ENCODE peak calls at places on chromosome 14, in nine cellular contexts. V, W, O, K, C, N, P, A and M are unnamed samples.
A peak's percentile ranks its signal among the peaks of the same experiment; 100 is the strongest.

GRCh38 chr14:92513204-92513965 is at the start of gene RIN3:
- DNase-seq in V (peak; percentile 32), W (peak; percentile 82), O (peak; percentile 74), K (no peak), C (peak; percentile 89), N (peak; percentile 27), P (no peak), A (peak; percentile 84), M (peak; percentile 61)

GRCh38 chr14:91113829-91114078 is at the start of gene DGLUCY:
- DNase-seq in V (peak; percentile 81), W (peak; percentile 77), O (peak; percentile 86), K (no peak), C (no peak), N (peak; percentile 48), P (peak; percentile 87), A (peak; percentile 93), M (peak; percentile 81)

GRCh38 chr14:38389666-38390065 is 133.8 kb upstream of the CLEC14A start:
- DNase-seq in V (no peak), W (peak; percentile 78), O (no peak), K (no peak), C (no peak), N (no peak), P (no peak), A (peak; percentile 65), M (no peak)

GRCh38 chr14:38238332-38238731 is 17.6 kb downstream of the CLEC14A start:
- DNase-seq in V (no peak), W (peak; percentile 74), O (no peak), K (no peak), C (no peak), N (peak; percentile 7), P (no peak), A (peak; percentile 53), M (no peak)

GRCh38 chr14:39474416-39474911 is 42.2 kb upstream of the FBXO33 start:
- DNase-seq in V (no peak), W (no peak), O (peak; percentile 44), K (no peak), C (no peak), N (no peak), P (no peak), A (no peak), M (no peak)

GRCh38 chr14:77318006-77318553 is 2.6 kb downstream of the POMT2 start:
- DNase-seq in V (no peak), W (no peak), O (no peak), K (no peak), C (no peak), N (no peak), P (no peak), A (no peak), M (no peak)

GRCh38 chr14:101632520-101632919 is 71.2 kb downstream of the DIO3 start:
- DNase-seq in V (no peak), W (no peak), O (no peak), K (no peak), C (no peak), N (no peak), P (no peak), A (no peak), M (no peak)

GRCh38 chr14:93331375-93332031 is 1.3 kb downstream of the BTBD7 start:
- DNase-seq in V (peak; percentile 23), W (peak; percentile 47), O (no peak), K (no peak), C (no peak), N (no peak), P (no peak), A (peak; percentile 26), M (no peak)

GRCh38 chr14:104051092-104051813 is 34.2 kb upstream of the ASPG start:
- DNase-seq in V (no peak), W (no peak), O (no peak), K (no peak), C (no peak), N (no peak), P (no peak), A (no peak), M (no peak)

GRCh38 chr14:35046751-35047536 is 872 bp downstream of the FAM177A1 start:
- DNase-seq in V (peak; percentile 80), W (peak; percentile 34), O (peak; percentile 75), K (no peak), C (no peak), N (no peak), P (peak; percentile 45), A (peak; percentile 6), M (peak; percentile 59)

GRCh38 chr14:55438066-55438683 is 2.2 kb downstream of the TBPL2 start:
- DNase-seq in V (peak; percentile 57), W (peak; percentile 57), O (peak; percentile 79), K (no peak), C (peak; percentile 63), N (peak; percentile 27), P (peak; percentile 53), A (peak; percentile 85), M (no peak)

GRCh38 chr14:65252471-65253255 is 150.3 kb upstream of the MAX start:
- DNase-seq in V (no peak), W (no peak), O (no peak), K (no peak), C (no peak), N (no peak), P (peak; percentile 64), A (peak; percentile 71), M (no peak)

GRCh38 chr14:105087963-105088811 is 23.0 kb upstream of the GPR132 start:
- DNase-seq in V (no peak), W (peak; percentile 82), O (peak; percentile 90), K (no peak), C (peak; percentile 89), N (no peak), P (no peak), A (peak; percentile 84), M (peak; percentile 63)

GRCh38 chr14:56918849-56919574 is 108.7 kb upstream of the OTX2 start:
- DNase-seq in V (no peak), W (no peak), O (no peak), K (no peak), C (no peak), N (no peak), P (no peak), A (no peak), M (no peak)

GRCh38 chr14:42192659-42193425 is 586.2 kb downstream of the LRFN5 start:
- DNase-seq in V (no peak), W (peak; percentile 95), O (peak; percentile 73), K (peak; percentile 81), C (no peak), N (peak; percentile 93), P (no peak), A (peak; percentile 99), M (no peak)

DNA sequence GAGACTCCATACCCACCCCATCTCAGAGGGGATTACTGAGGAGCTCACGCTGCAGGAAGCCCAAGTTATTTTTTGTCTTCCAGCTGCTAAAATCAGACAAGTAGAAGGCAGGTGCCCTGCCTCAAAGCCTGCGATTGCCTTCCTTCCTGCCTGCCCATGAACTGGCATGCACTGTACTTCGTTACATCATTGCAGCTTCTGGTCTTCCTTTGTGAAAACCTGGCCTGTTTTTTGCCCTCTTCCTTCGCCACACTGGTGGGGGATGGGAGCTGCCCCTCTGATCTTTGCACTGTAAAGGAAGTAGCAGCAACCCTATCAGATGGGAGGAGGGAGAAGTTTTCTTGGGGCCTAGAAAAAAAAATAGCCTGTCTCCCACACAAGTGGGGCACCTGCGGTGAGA is 1098.7 kb downstream of the BCL11B start:
- DNase-seq in V (peak; percentile 46), W (no peak), O (no peak), K (no peak), C (no peak), N (no peak), P (no peak), A (no peak), M (no peak)
- H3K9me3 ChIP-seq in V (no peaks in the 10 kb centered on the region), W (no peaks in the 10 kb centered on the region), O (no peaks in the 10 kb centered on the region), K (no peaks in the 10 kb centered on the region), C (no peaks in the 10 kb centered on the region), N (peaks cover 41% of the 10 kb centered on the region), P (no peaks in the 10 kb centered on the region), A (no peaks in the 10 kb centered on the region), M (no peaks in the 10 kb centered on the region)

DNA sequence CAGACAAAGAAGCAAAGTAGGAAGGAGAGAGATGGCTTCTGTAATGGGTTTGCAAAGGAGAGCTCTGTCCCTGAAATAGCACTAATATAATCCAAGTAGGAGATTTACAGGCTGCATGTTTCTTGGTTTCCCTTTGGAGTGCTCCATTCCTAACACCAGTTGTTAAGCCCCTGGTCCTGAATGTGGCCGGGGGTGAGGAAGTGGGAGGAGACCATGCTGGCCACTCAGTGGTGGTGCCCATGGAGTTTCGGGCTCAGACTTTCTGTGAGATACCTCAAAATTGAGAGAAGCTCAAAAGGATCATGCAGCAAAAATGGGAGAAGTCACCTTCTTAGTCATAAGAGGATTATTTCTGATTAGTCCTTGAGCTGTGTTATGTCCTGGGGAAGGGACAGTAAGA is 88.5 kb downstream of the DAD1 start:
- DNase-seq in V (no peak), W (no peak), O (no peak), K (no peak), C (no peak), N (no peak), P (no peak), A (no peak), M (no peak)
- H3K27ac ChIP-seq in V (peak overlapping the region; percentile 32), W (no peak overlapping the region), O (no peak overlapping the region), K (no peak overlapping the region), C (no peak overlapping the region), N (no peak overlapping the region), P (no peak overlapping the region), A (no peak overlapping the region), M (no peak overlapping the region)

GRCh38 chr14:28299227-28299626 is 467.4 kb upstream of the FOXG1 start:
- DNase-seq in V (no peak), W (no peak), O (no peak), K (no peak), C (no peak), N (no peak), P (no peak), A (no peak), M (no peak)
- H3K9me3 ChIP-seq in V (peaks cover 4% of the 10 kb centered on the region), W (no peaks in the 10 kb centered on the region), O (no peaks in the 10 kb centered on the region), K (no peaks in the 10 kb centered on the region), C (no peaks in the 10 kb centered on the region), N (peaks cover 32% of the 10 kb centered on the region), P (peaks cover 15% of the 10 kb centered on the region), A (no peaks in the 10 kb centered on the region), M (no peaks in the 10 kb centered on the region)

GRCh38 chr14:68608235-68608962 is 184.5 kb downstream of the ZFP36L1 start:
- DNase-seq in V (no peak), W (no peak), O (no peak), K (no peak), C (peak; percentile 50), N (no peak), P (no peak), A (no peak), M (no peak)
- H3K27ac ChIP-seq in V (peak overlapping the region; percentile 79), W (no peak overlapping the region), O (peak overlapping the region; percentile 98), K (no peak overlapping the region), C (peak overlapping the region; percentile 47), N (no peak overlapping the region), P (no peak overlapping the region), A (no peak overlapping the region), M (no peak overlapping the region)

GRCh38 chr14:79597561-79597960 is 613.7 kb downstream of the DIO2 start:
- DNase-seq in V (no peak), W (peak; percentile 57), O (no peak), K (no peak), C (no peak), N (no peak), P (no peak), A (peak; percentile 37), M (no peak)
- H3K9me3 ChIP-seq in V (no peaks in the 10 kb centered on the region), W (no peaks in the 10 kb centered on the region), O (no peaks in the 10 kb centered on the region), K (no peaks in the 10 kb centered on the region), C (peaks cover 38% of the 10 kb centered on the region), N (no peaks in the 10 kb centered on the region), P (no peaks in the 10 kb centered on the region), A (no peaks in the 10 kb centered on the region), M (no peaks in the 10 kb centered on the region)